ENCODE peak calls at places on chromosome 21, in nine cellular contexts. S is CD14-positive monocyte; Z is caudate nucleus; E is GM20000; G is AG09309; Q is transverse colon; J is lung microvascular endothelial cell; A is effector memory CD8-positive, alpha-beta T cell; K is HFF-Myc. O is an unnamed sample.

GRCh38 chr21:27429612-27430361 is 462.9 kb upstream of the ADAMTS5 start:
- DNase-seq in S (no peak), Z (no peak), E (no peak), G (peak; percentile 56), Q (no peak), J (no peak), A (no peak), K (no peak), O (no peak)

GRCh38 chr21:33401617-33401967 is 1.6 kb upstream of the IFNGR2 start:
- DNase-seq in S (no peak), Z (no peak), E (no peak), G (no peak), Q (no peak), J (no peak), A (no peak), K (no peak), O (no peak)

GRCh38 chr21:45747233-45747766 is 103.8 kb downstream of the PCBP3 start:
- DNase-seq in S (no peak), Z (no peak), E (no peak), G (no peak), Q (no peak), J (no peak), A (no peak), K (no peak), O (no peak)

GRCh38 chr21:41472769-41473548 is 35.0 kb downstream of the TMPRSS2 start:
- DNase-seq in S (no peak), Z (no peak), E (no peak), G (no peak), Q (no peak), J (no peak), A (no peak), K (no peak), O (no peak)

GRCh38 chr21:33642896-33643657 is 776 bp downstream of the ITSN1 start:
- DNase-seq in S (no peak), Z (no peak), E (peak; percentile 40), G (no peak), Q (peak; percentile 48), J (peak; percentile 39), A (peak; percentile 5), K (no peak), O (peak; percentile 25)

GRCh38 chr21:42191978-42192595 is 26.9 kb upstream of the ABCG1 start:
- DNase-seq in S (no peak), Z (no peak), E (no peak), G (no peak), Q (no peak), J (no peak), A (no peak), K (no peak), O (no peak)

GRCh38 chr21:15023782-15024181 is 41.0 kb downstream of the NRIP1 start:
- DNase-seq in S (no peak), Z (no peak), E (no peak), G (no peak), Q (no peak), J (no peak), A (no peak), K (no peak), O (no peak)

GRCh38 chr21:23480591-23481270 is 2126.6 kb downstream of the MRPL39 start:
- DNase-seq in S (no peak), Z (no peak), E (no peak), G (no peak), Q (no peak), J (no peak), A (no peak), K (no peak), O (no peak)

GRCh38 chr21:38277501-38278111 is 20.8 kb downstream of the KCNJ15 start:
- DNase-seq in S (peak; percentile 89), Z (no peak), E (no peak), G (peak; percentile 98), Q (no peak), J (peak; percentile 95), A (no peak), K (peak; percentile 97), O (no peak)

GRCh38 chr21:42779431-42779861 is 99.9 kb downstream of the WDR4 start:
- DNase-seq in S (no peak), Z (no peak), E (no peak), G (no peak), Q (no peak), J (no peak), A (no peak), K (no peak), O (no peak)

O was measured in HEK293T.